ENCODE peak calls at places on chromosomes 11 and 22, in five cellular contexts. One of them, this sample, is unnamed.

GRCh38 chr11:96101146-96101545 is 177.2 kb upstream of the MTMR2 start:
- DNase-seq in anterior cingulate cortex: no peak
- DNase-seq in neural crest cell: no peak
- DNase-seq in A549: no peak
- DNase-seq in fibroblast of the conjunctiva: no peak
- DNase-seq in this sample: no peak

GRCh38 chr22:30968015-30968923 is at the start of gene MORC2:
- DNase-seq in A549: peak; percentile 27
- DNase-seq in fibroblast of the conjunctiva: peak; percentile 9
- DNase-seq in anterior cingulate cortex: no peak
- DNase-seq in neural crest cell: no peak
- DNase-seq in this sample: peak; percentile 20

GRCh38 chr11:74680035-74680671 is 51.1 kb downstream of the CHRDL2 start:
- DNase-seq in A549: no peak
- DNase-seq in neural crest cell: no peak
- DNase-seq in anterior cingulate cortex: no peak
- DNase-seq in fibroblast of the conjunctiva: no peak
- DNase-seq in this sample: no peak

GRCh38 chr11:111231836-111232235 is 13.7 kb upstream of the POU2AF2 start:
- DNase-seq in A549: no peak
- DNase-seq in anterior cingulate cortex: no peak
- DNase-seq in neural crest cell: no peak
- DNase-seq in fibroblast of the conjunctiva: peak; percentile 9
- DNase-seq in this sample: no peak

GRCh38 chr11:110091995-110092576 is 1.1 kb upstream of the ZC3H12C start:
- DNase-seq in fibroblast of the conjunctiva: no peak
- DNase-seq in anterior cingulate cortex: peak; percentile 43
- DNase-seq in neural crest cell: no peak
- DNase-seq in A549: no peak
- DNase-seq in this sample: no peak

GRCh38 chr11:121367434-121367833 is 74.9 kb downstream of the SC5D start:
- DNase-seq in anterior cingulate cortex: no peak
- DNase-seq in neural crest cell: no peak
- DNase-seq in A549: no peak
- DNase-seq in fibroblast of the conjunctiva: no peak
- DNase-seq in this sample: no peak

GRCh38 chr11:73399159-73400090 is 23.2 kb downstream of the RELT start:
- DNase-seq in neural crest cell: no peak
- DNase-seq in fibroblast of the conjunctiva: no peak
- DNase-seq in A549: no peak
- DNase-seq in anterior cingulate cortex: no peak
- DNase-seq in this sample: no peak

GRCh38 chr22:48953830-48954229 is 873.8 kb downstream of the BRD1 start:
- DNase-seq in neural crest cell: no peak
- DNase-seq in A549: no peak
- DNase-seq in fibroblast of the conjunctiva: no peak
- DNase-seq in anterior cingulate cortex: no peak
- DNase-seq in this sample: no peak

GRCh38 chr11:116913000-116913399 is 75.6 kb upstream of the APOA1 start:
- DNase-seq in neural crest cell: no peak
- DNase-seq in A549: no peak
- DNase-seq in fibroblast of the conjunctiva: no peak
- DNase-seq in anterior cingulate cortex: no peak
- DNase-seq in this sample: no peak

GRCh38 chr11:101912823-101913284 is 2.0 kb upstream of the CEP126 start:
- DNase-seq in fibroblast of the conjunctiva: no peak
- DNase-seq in neural crest cell: no peak
- DNase-seq in A549: no peak
- DNase-seq in anterior cingulate cortex: no peak
- DNase-seq in this sample: no peak

GRCh38 chr11:64313491-64314145 is 3.7 kb downstream of the TRMT112 start:
- DNase-seq in A549: no peak
- DNase-seq in anterior cingulate cortex: peak; percentile 7
- DNase-seq in fibroblast of the conjunctiva: no peak
- DNase-seq in neural crest cell: no peak
- DNase-seq in this sample: no peak

GRCh38 chr11:21105196-21105917 is 436.0 kb downstream of the NELL1 start:
- DNase-seq in neural crest cell: no peak
- DNase-seq in anterior cingulate cortex: no peak
- DNase-seq in fibroblast of the conjunctiva: no peak
- DNase-seq in A549: no peak
- DNase-seq in this sample: no peak

GRCh38 chr22:21989049-21989448 is 6.5 kb upstream of the TOP3B start:
- DNase-seq in neural crest cell: no peak
- DNase-seq in A549: no peak
- DNase-seq in fibroblast of the conjunctiva: no peak
- DNase-seq in anterior cingulate cortex: no peak
- DNase-seq in this sample: no peak

GRCh38 chr22:46777609-46777970 is 15.1 kb downstream of the TBC1D22A start:
- DNase-seq in neural crest cell: no peak
- DNase-seq in A549: no peak
- DNase-seq in fibroblast of the conjunctiva: no peak
- DNase-seq in anterior cingulate cortex: peak; percentile 14
- DNase-seq in this sample: no peak

GRCh38 chr11:1921576-1922141 is 2.2 kb downstream of the TNNT3 start:
- DNase-seq in fibroblast of the conjunctiva: peak; percentile 62
- DNase-seq in anterior cingulate cortex: peak; percentile 11
- DNase-seq in A549: no peak
- DNase-seq in neural crest cell: no peak
- DNase-seq in this sample: no peak

GRCh38 chr11:44574620-44575287 is 9.3 kb downstream of the CD82 start:
- DNase-seq in neural crest cell: no peak
- DNase-seq in A549: no peak
- DNase-seq in anterior cingulate cortex: no peak
- DNase-seq in fibroblast of the conjunctiva: no peak
- DNase-seq in this sample: no peak

GRCh38 chr11:70186420-70186819 is 16.7 kb upstream of the FADD start:
- DNase-seq in fibroblast of the conjunctiva: no peak
- DNase-seq in A549: no peak
- DNase-seq in anterior cingulate cortex: no peak
- DNase-seq in neural crest cell: no peak
- DNase-seq in this sample: no peak

GRCh38 chr22:20590477-20591294 is 83.3 kb downstream of the MED15 start:
- DNase-seq in A549: no peak
- DNase-seq in fibroblast of the conjunctiva: no peak
- DNase-seq in neural crest cell: no peak
- DNase-seq in anterior cingulate cortex: no peak
- DNase-seq in this sample: no peak

GRCh38 chr11:71500601-71501021 is 26.5 kb upstream of the KRTAP5-7 start:
- DNase-seq in neural crest cell: no peak
- DNase-seq in anterior cingulate cortex: peak; percentile 4
- DNase-seq in fibroblast of the conjunctiva: no peak
- DNase-seq in A549: no peak
- DNase-seq in this sample: no peak

GRCh38 chr22:44916281-44917231 is 93.2 kb downstream of the PHF21B start:
- DNase-seq in neural crest cell: no peak
- DNase-seq in A549: no peak
- DNase-seq in fibroblast of the conjunctiva: no peak
- DNase-seq in anterior cingulate cortex: no peak
- DNase-seq in this sample: no peak

GRCh38 chr11:86438685-86439084 is 64.0 kb downstream of the CCDC81 start:
- DNase-seq in anterior cingulate cortex: no peak
- DNase-seq in fibroblast of the conjunctiva: no peak
- DNase-seq in A549: no peak
- DNase-seq in neural crest cell: no peak
- DNase-seq in this sample: no peak

GRCh38 chr11:69902337-69902736 is 83.1 kb upstream of the FGF3 start:
- DNase-seq in anterior cingulate cortex: no peak
- DNase-seq in fibroblast of the conjunctiva: no peak
- DNase-seq in A549: no peak
- DNase-seq in neural crest cell: no peak
- DNase-seq in this sample: no peak

GRCh38 chr11:19919050-19919561 is 206.5 kb downstream of the NAV2 start:
- DNase-seq in fibroblast of the conjunctiva: peak; percentile 94
- DNase-seq in neural crest cell: no peak
- DNase-seq in anterior cingulate cortex: no peak
- DNase-seq in A549: peak; percentile 32
- DNase-seq in this sample: no peak

GRCh38 chr11:94732617-94733292 is 35.4 kb upstream of the AMOTL1 start:
- DNase-seq in neural crest cell: no peak
- DNase-seq in A549: no peak
- DNase-seq in fibroblast of the conjunctiva: no peak
- DNase-seq in anterior cingulate cortex: no peak
- DNase-seq in this sample: no peak

GRCh38 chr11:72589802-72590761 is 84.1 kb downstream of the PDE2A start:
- DNase-seq in fibroblast of the conjunctiva: no peak
- DNase-seq in A549: peak; percentile 92
- DNase-seq in neural crest cell: peak; percentile 55
- DNase-seq in anterior cingulate cortex: no peak
- DNase-seq in this sample: peak; percentile 63

GRCh38 chr11:104291646-104292045 is 127.7 kb upstream of the PDGFD start:
- DNase-seq in anterior cingulate cortex: no peak
- DNase-seq in neural crest cell: no peak
- DNase-seq in A549: no peak
- DNase-seq in fibroblast of the conjunctiva: no peak
- DNase-seq in this sample: no peak

GRCh38 chr11:2313051-2313951 is 11.5 kb downstream of the TSPAN32 start:
- DNase-seq in A549: no peak
- DNase-seq in anterior cingulate cortex: no peak
- DNase-seq in neural crest cell: no peak
- DNase-seq in fibroblast of the conjunctiva: no peak
- DNase-seq in this sample: no peak

GRCh38 chr11:93288079-93288478 is 42.5 kb upstream of the DEUP1 start:
- DNase-seq in A549: no peak
- DNase-seq in neural crest cell: no peak
- DNase-seq in fibroblast of the conjunctiva: no peak
- DNase-seq in anterior cingulate cortex: no peak
- DNase-seq in this sample: no peak

GRCh38 chr11:83056204-83056603 is 15.5 kb downstream of the RAB30 start:
- DNase-seq in fibroblast of the conjunctiva: no peak
- DNase-seq in anterior cingulate cortex: no peak
- DNase-seq in neural crest cell: no peak
- DNase-seq in A549: no peak
- DNase-seq in this sample: no peak

GRCh38 chr22:36874731-36875130 is 13.9 kb downstream of the NCF4 start:
- DNase-seq in neural crest cell: no peak
- DNase-seq in A549: no peak
- DNase-seq in fibroblast of the conjunctiva: no peak
- DNase-seq in anterior cingulate cortex: no peak
- DNase-seq in this sample: no peak

GRCh38 chr11:44823006-44823405 is 96.2 kb downstream of the TSPAN18 start:
- DNase-seq in anterior cingulate cortex: no peak
- DNase-seq in neural crest cell: no peak
- DNase-seq in fibroblast of the conjunctiva: no peak
- DNase-seq in A549: no peak
- DNase-seq in this sample: no peak

GRCh38 chr11:75534291-75535038 is 8.7 kb upstream of the GDPD5 start:
- DNase-seq in A549: no peak
- DNase-seq in anterior cingulate cortex: no peak
- DNase-seq in fibroblast of the conjunctiva: no peak
- DNase-seq in neural crest cell: no peak
- DNase-seq in this sample: no peak

GRCh38 chr11:83004855-83005556 is 66.7 kb downstream of the RAB30 start:
- DNase-seq in anterior cingulate cortex: no peak
- DNase-seq in fibroblast of the conjunctiva: no peak
- DNase-seq in neural crest cell: no peak
- DNase-seq in A549: no peak
- DNase-seq in this sample: no peak